ENCODE peak calls at places on chromosome 7, in four cellular contexts. W is PC-9; A is K562; G is CD4-positive, alpha-beta T cell. L is an unnamed sample. For H3K27me3, the result is how much of the 10 kb centered on the place peaks cover.

GRCh38 chr7:82131224-82131623 is 312.4 kb downstream of the CACNA2D1 start:
- DNase-seq in G (no peak), A (no peak), W (no peak), L (no peak)

GRCh38 chr7:142859829-142860228 is 5.0 kb downstream of the EPHB6 start:
- DNase-seq in W (peak), G (no peak), A (no peak), L (no peak)

GRCh38 chr7:66150471-66150870 is 35.8 kb downstream of the CRCP start:
- DNase-seq in W (no peak), A (no peak), G (no peak), L (peak)

GRCh38 chr7:73742338-73742752 is 3.7 kb upstream of the ABHD11 start:
- DNase-seq in W (peak), G (no peak), A (no peak), L (no peak)

GRCh38 chr7:22709857-22710256 is 17.1 kb upstream of the IL6 start:
- DNase-seq in A (no peak), G (no peak), W (peak), L (no peak)

GRCh38 chr7:10181996-10182395 is 791.7 kb upstream of the PHF14 start:
- DNase-seq in A (no peak), W (no peak), G (no peak), L (no peak)

GRCh38 chr7:158022601-158023000 is 565.0 kb downstream of the PTPRN2 start:
- DNase-seq in A (no peak), W (no peak), G (no peak), L (no peak)

GRCh38 chr7:121547341-121548092 is 151.4 kb upstream of the FAM3C start:
- DNase-seq in W (peak), A (peak), G (no peak), L (no peak)

GRCh38 chr7:159009951-159010350 is 134.7 kb downstream of the VIPR2 start:
- DNase-seq in A (no peak), W (no peak), G (no peak), L (no peak)

GRCh38 chr7:138358850-138359341 is 101.2 kb upstream of the TRIM24 start:
- DNase-seq in A (peak), G (no peak), W (no peak), L (no peak)

GRCh38 chr7:124643196-124643850 is 122.3 kb downstream of the GPR37 start:
- DNase-seq in G (no peak), A (no peak), W (no peak), L (no peak)

GRCh38 chr7:132500727-132501410 is 75.4 kb downstream of the PLXNA4 start:
- DNase-seq in A (peak), W (no peak), G (no peak), L (peak)

GRCh38 chr7:131610007-131610406 is 53.6 kb upstream of the PODXL start:
- DNase-seq in G (no peak), A (no peak), W (no peak), L (no peak)

GRCh38 chr7:151423226-151423625 is 13.4 kb upstream of the WDR86 start:
- DNase-seq in G (no peak), W (no peak), A (no peak), L (no peak)

GRCh38 chr7:31814187-31814586 is 127.2 kb downstream of the PPP1R17 start:
- DNase-seq in G (no peak), W (no peak), A (no peak), L (no peak)

GRCh38 chr7:75795831-75796285 is 17.7 kb downstream of the CCL24 start:
- DNase-seq in W (no peak), G (no peak), A (peak), L (no peak)

GRCh38 chr7:142250705-142251104 is 7.2 kb downstream of the PRSS58 start:
- DNase-seq in W (no peak), A (no peak), G (no peak), L (no peak)

GRCh38 chr7:103009466-103010219 is 65.0 kb downstream of the FBXL13 start:
- DNase-seq in W (no peak), A (no peak), G (no peak), L (no peak)

GRCh38 chr7:50594734-50595537 is 29.7 kb upstream of the DDC start:
- DNase-seq in A (no peak), W (no peak), G (no peak), L (no peak)

GRCh38 chr7:50594136-50594535 is 28.9 kb upstream of the DDC start:
- DNase-seq in G (no peak), A (no peak), W (no peak), L (no peak)

GRCh38 chr7:50592940-50593339 is 27.7 kb upstream of the DDC start:
- DNase-seq in W (no peak), A (no peak), G (no peak), L (no peak)

GRCh38 chr7:50596484-50596883 is 31.3 kb upstream of the DDC start:
- DNase-seq in W (no peak), A (no peak), G (no peak), L (no peak)

DNA sequence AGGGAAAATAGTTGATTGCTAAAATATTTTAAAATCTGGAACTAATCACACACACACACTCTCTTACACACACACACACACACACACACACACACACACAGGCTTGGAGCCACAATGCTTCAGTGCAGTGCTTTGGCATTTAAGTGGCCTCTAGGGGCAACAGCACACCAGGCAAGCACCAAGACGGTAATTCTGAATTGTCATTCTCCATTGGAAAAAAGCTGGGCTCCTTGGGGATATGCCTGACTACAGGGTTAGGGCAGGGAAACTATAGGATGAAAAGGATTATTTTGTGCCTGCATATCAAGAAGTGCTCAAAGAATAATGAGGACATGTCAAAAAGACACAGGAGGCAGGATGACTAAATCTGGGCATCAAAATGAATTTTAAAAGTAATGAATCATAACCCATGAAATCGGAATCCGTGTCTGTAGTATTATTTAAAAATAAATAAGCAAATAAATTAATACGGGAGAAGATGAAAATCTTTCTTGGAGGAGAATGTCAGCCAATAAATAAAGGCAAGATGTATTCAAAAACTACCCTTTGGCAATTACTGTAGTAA is 30.4 kb upstream of the DDC start:
- DNase-seq in W (no peak), G (no peak), A (no peak), L (peak)
- TF ChIP-seq CTCF in W (peak), G (no peak), A (peak), L (peak)

DNA sequence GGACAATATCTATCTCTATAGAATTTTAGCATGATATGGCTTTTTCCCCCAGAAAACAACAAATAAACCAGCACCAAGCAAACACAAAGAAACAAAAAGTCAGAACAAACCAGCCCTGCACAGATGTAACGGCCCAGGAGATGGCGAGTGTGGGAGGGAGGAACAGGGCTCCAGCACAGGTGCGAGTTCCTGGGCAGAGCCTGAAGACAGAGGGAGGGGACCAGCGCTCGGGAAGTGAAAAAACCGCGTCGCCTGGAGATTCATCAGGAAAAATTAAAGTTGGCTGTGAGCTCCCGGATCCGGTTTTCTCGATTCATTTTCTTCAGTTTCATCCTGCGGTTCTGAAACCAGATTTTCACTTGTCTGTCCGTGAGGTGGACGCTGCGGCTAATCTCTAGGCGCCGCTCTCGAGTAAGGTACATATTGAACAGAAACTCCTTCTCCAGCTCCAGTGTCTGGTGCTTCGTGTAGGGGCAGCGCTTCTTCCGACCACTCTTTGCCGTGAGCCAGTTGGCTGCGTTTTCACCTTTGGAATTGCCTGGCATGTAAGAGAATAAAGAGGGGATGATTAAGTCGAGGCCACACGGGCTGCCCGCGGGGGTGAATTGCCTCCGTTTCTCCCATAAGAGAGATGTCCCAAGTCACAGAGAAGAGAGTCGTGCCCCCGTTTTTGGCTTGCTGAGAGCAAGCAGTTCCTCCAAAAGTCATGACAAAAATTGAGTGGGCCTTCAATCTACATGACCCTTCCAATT is 2.3 kb downstream of the HOXA10 start:
- DNase-seq in W (no peak), G (no peak), A (no peak), L (peak)
- H3K27me3 ChIP-seq in W (under half), G (half or more), A (under half), L (half or more)

GRCh38 chr7:30222519-30223213 is 61.7 kb upstream of the ZNRF2 start:
- DNase-seq in W (no peak), G (no peak), A (no peak), L (no peak)

GRCh38 chr7:30231271-30231670 is 53.1 kb upstream of the ZNRF2 start:
- DNase-seq in A (no peak), G (no peak), W (no peak), L (no peak)

GRCh38 chr7:30225863-30226361 is 58.5 kb upstream of the ZNRF2 start:
- DNase-seq in G (no peak), W (peak), A (no peak), L (peak)

GRCh38 chr7:30224511-30225031 is 59.8 kb upstream of the ZNRF2 start:
- DNase-seq in W (peak), G (no peak), A (no peak), L (no peak)

DNA sequence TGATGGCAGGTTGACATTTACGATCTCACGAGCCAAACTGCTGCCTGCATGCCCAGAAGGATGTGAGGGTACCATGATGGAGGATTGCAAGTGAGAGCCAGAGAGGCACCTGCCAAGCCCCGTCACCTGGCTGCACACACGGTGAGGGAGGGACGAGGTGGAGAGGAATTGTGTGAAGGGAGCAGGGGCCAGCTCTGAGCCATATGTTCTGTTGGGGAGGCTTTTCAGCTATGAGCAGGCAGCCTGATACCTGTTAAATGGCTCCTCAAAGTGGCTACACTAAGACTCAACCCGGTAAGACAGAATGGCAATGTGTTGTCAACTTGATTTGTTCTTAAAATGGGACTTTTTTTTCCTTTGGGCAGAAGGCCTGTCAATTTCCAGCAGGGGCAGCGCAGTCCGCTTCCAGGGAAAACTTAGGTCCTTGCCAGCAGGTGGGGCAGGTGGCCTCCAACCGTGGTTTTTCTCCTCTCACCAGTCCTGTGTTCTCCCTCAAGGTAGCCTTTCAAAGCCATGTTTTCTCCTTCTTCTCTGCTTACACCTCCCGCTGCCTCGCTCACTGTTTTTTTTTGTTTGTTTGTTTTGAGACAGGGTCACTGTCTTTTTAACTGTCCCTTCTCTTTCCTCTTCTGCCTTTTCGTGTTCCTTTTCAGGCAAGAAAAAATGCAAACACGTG is 57.7 kb upstream of the ZNRF2 start:
- DNase-seq in W (peak), A (peak), G (no peak), L (peak)
- TF ChIP-seq CTCF in W (peak), A (peak), G (no peak), L (peak)

GRCh38 chr7:120260111-120260510 is 12.9 kb upstream of the KCND2 start:
- DNase-seq in W (no peak), A (no peak), G (no peak), L (no peak)

GRCh38 chr7:120256719-120257118 is 16.3 kb upstream of the KCND2 start:
- DNase-seq in W (no peak), A (no peak), G (no peak), L (no peak)

GRCh38 chr7:120259382-120259781 is 13.6 kb upstream of the KCND2 start:
- DNase-seq in W (no peak), A (no peak), G (no peak), L (no peak)

GRCh38 chr7:120254845-120255244 is 18.1 kb upstream of the KCND2 start:
- DNase-seq in W (no peak), G (no peak), A (no peak), L (no peak)
- H3K27me3 ChIP-seq in W (under half), G (under half), A (under half), L (under half)

GRCh38 chr7:99579956-99580777 is 17.9 kb upstream of the TMEM225B start:
- DNase-seq in A (no peak), G (peak), W (no peak), L (peak)
- TF ChIP-seq CTCF in A (no peak), G (peak), W (no peak), L (peak)

GRCh38 chr7:380226-380550 is 90.2 kb downstream of the FOXL3 start:
- DNase-seq in W (no peak), G (no peak), A (peak), L (no peak)

GRCh38 chr7:379456-380225 is 89.7 kb downstream of the FOXL3 start:
- DNase-seq in A (peak), G (no peak), W (no peak), L (no peak)

GRCh38 chr7:381211-382117 is 91.5 kb downstream of the FOXL3 start:
- DNase-seq in G (no peak), A (no peak), W (no peak), L (no peak)

GRCh38 chr7:378551-379455 is 88.8 kb downstream of the FOXL3 start:
- DNase-seq in G (no peak), W (no peak), A (peak), L (no peak)

DNA sequence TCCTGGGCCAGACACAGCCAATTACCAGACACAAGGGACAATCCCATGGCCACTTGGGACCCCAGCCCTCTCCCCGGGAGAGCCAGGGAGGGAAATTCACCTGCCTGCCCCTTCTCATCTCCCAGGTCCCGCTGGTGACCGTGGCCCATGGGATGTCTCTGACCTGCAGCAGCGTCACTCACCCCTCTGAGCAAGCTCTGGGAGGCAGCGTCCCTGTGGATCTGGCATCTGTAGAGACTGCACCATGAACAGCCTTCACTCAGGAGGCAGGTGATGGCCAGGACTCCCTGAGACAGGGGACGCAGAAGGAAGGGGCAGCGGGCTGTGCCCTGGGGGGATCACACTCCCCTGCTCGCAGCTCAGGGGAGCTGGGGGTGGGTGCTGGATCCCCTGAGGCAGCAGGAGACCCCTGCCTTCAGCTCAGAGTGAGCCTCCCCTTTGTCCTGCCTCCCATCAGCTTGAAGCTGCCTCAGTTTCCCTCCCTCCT is 90.8 kb downstream of the FOXL3 start:
- DNase-seq in A (peak), G (no peak), W (no peak), L (no peak)
- H3K27me3 ChIP-seq in A (under half), G (under half), W (half or more), L (under half)

DNA sequence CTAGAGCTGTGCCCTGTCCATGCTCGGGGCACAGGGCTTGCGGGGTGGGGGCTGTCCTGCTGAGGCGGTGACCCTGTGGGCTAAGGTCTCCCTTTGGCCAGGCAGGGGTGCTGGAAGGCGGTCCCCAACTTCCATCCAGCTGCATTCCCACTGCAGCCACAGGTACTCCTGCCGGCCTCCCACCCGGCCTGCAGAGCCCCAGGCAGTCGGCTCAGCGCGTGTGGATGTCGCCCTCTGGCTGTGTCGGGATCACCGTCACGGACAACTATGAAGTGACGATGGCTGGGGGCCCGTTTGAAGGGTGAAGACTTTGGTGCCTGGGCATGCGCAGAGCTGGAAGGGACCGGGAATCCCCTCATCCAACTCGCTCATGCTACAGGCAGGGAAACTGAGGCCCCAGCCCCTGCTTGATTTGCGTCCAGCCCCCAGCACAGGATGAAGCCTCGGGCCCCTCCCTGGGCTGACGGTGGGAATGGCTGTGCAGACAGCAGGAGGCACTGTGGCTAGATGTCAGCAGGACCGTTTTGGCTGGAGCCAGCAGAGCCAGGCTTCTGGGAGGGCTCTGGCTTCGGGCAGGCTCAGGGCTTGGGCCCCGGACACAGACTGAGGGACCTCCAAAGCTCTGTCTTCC is 2.3 kb upstream of the TMEM184A start:
- DNase-seq in W (no peak), A (peak), G (no peak), L (peak)
- TF ChIP-seq CTCF in W (peak), A (peak), G (no peak), L (peak)

GRCh38 chr7:106968160-106968559 is 76.3 kb upstream of the PRKAR2B start:
- DNase-seq in G (no peak), A (no peak), W (no peak), L (no peak)

GRCh38 chr7:106962751-106963150 is 81.8 kb upstream of the PRKAR2B start:
- DNase-seq in W (no peak), G (no peak), A (no peak), L (no peak)

GRCh38 chr7:106964455-106964854 is 80.0 kb upstream of the PRKAR2B start:
- DNase-seq in G (no peak), W (no peak), A (no peak), L (no peak)

GRCh38 chr7:106966121-106966520 is 78.4 kb upstream of the PRKAR2B start:
- DNase-seq in W (no peak), G (no peak), A (no peak), L (no peak)
- H3K27me3 ChIP-seq in W (under half), G (under half), A (under half), L (under half)

GRCh38 chr7:29565634-29565981 is 2.0 kb downstream of the PRR15 start:
- DNase-seq in A (no peak), G (no peak), W (peak), L (no peak)

GRCh38 chr7:29562307-29562706 is 1.3 kb upstream of the PRR15 start:
- DNase-seq in A (no peak), W (peak), G (no peak), L (no peak)

GRCh38 chr7:29564455-29565185 is 985 bp downstream of the PRR15 start:
- DNase-seq in A (no peak), W (peak), G (no peak), L (peak)

GRCh38 chr7:29565186-29565540 is 1.5 kb downstream of the PRR15 start:
- DNase-seq in A (no peak), G (no peak), W (no peak), L (no peak)

DNA sequence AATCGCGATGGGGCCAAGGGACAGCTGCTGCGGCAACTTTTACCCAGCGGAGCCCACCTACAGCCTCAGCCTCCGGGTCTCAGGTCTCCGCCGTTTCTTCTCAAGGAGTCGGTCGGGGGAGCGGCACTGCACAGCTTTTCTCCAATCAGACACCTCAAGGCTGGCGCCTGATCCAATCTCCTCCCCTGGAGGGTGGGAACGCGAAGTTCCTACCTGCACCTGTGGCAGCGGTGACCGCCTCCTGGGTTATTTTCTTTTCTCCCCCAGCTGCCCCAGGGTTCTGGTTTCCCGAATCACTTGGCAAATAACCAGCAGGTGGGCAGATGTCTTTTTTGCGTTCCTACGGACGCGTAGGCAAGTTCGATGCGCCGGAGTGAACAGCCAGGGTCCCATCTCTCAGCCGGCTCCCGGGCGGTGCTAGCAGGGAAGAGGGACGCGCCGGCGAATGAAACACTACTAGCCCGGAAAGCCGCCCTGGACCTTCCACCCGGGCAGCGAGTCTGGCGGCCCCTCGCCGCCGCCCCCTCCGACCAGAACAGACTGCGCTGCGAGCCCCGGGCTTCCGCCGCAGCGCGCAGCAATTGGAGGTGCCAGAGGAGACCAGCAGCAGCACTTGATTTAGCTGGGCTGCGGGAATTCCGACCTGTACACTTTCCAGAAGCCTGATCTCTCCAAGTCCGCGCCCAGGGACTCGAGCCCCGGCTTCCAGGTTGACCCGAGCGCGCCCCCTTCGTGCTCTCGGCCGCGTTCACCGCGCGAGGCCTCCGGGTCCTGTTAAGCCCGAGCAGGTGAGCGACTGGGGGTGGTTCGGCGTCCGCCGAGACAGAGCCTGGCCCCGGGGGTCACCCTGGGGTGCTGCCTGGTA is at the start of gene PRR15:
- DNase-seq in W (peak), A (no peak), G (no peak), L (peak)
- TF ChIP-seq CTCF in W (peak), A (no peak), G (no peak), L (no peak)